ENCODE peak calls at places on chromosomes 12 and 14, in seven cellular contexts. P is activated CD4-positive, alpha-beta T cell treated with anti-CD3 and anti-CD28 coated beads, Interleukin-2, amount 10 ng/mL, durations not matched to agents 7 days and 5 days; R is hypothalamus; K is activated B cell treated with CpG ODN at 0.5 μM for 24 hours; O is T-helper 2 cell; U is posterior cingulate gyrus; F is CD4-positive, CD25-positive, alpha-beta regulatory T cell. I is an unnamed sample.

GRCh38 chr12:91852646-91853045 is 293.0 kb downstream of the BTG1 start:
- DNase-seq in P (no peak), R (no peak), K (no peak), O (no peak), U (no peak), F (no peak), I (no peak)

GRCh38 chr12:108128221-108129016 is 669 bp upstream of the WSCD2 start:
- DNase-seq in P (no peak), R (no peak), K (no peak), O (no peak), U (no peak), F (no peak), I (no peak)

GRCh38 chr12:109870648-109871047 is 9.7 kb downstream of the GLTP start:
- DNase-seq in P (no peak), R (no peak), K (no peak), O (no peak), U (no peak), F (no peak), I (no peak)

GRCh38 chr14:88995437-88996198 is 171.2 kb downstream of the TTC8 start:
- DNase-seq in P (no peak), R (no peak), K (no peak), O (no peak), U (no peak), F (no peak), I (no peak)

GRCh38 chr14:78605065-78605762 is 435.0 kb downstream of the NRXN3 start:
- DNase-seq in P (no peak), R (no peak), K (no peak), O (no peak), U (no peak), F (no peak), I (no peak)

GRCh38 chr14:28785096-28785952 is 18.7 kb downstream of the FOXG1 start:
- DNase-seq in P (no peak), R (no peak), K (no peak), O (no peak), U (peak; percentile 50), F (no peak), I (no peak)

GRCh38 chr14:22973217-22974032 is 8.9 kb downstream of the AJUBA start:
- DNase-seq in P (peak; percentile 57), R (no peak), K (no peak), O (peak; percentile 22), U (no peak), F (peak; percentile 31), I (no peak)

GRCh38 chr14:72501439-72501838 is 392.5 kb downstream of the DPF3 start:
- DNase-seq in P (no peak), R (no peak), K (no peak), O (no peak), U (no peak), F (no peak), I (no peak)

GRCh38 chr14:97477353-97477752 is 680.2 kb downstream of the VRK1 start:
- DNase-seq in P (no peak), R (no peak), K (no peak), O (no peak), U (no peak), F (no peak), I (no peak)

GRCh38 chr12:131726-132465 is 65.3 kb downstream of the IQSEC3 start:
- DNase-seq in P (no peak), R (no peak), K (no peak), O (no peak), U (no peak), F (no peak), I (no peak)

GRCh38 chr12:130336723-130337475 is 788 bp upstream of the PIWIL1 start:
- DNase-seq in P (no peak), R (no peak), K (no peak), O (no peak), U (no peak), F (no peak), I (no peak)

GRCh38 chr14:61282746-61283145 is 1.6 kb upstream of the TMEM30B start:
- DNase-seq in P (no peak), R (no peak), K (no peak), O (no peak), U (no peak), F (no peak), I (no peak)

GRCh38 chr14:103126873-103127304 is 3.6 kb downstream of the TNFAIP2 start:
- DNase-seq in P (no peak), R (no peak), K (no peak), O (no peak), U (peak; percentile 66), F (no peak), I (no peak)

GRCh38 chr14:73239463-73240241 is 2.3 kb downstream of the PAPLN start:
- DNase-seq in P (no peak), R (peak; percentile 38), K (peak; percentile 14), O (no peak), U (peak; percentile 46), F (no peak), I (no peak)

GRCh38 chr14:57692671-57693070 is 173.2 kb downstream of the SLC35F4 start:
- DNase-seq in P (no peak), R (no peak), K (no peak), O (no peak), U (no peak), F (no peak), I (no peak)

GRCh38 chr12:106107566-106107965 is 31.2 kb downstream of the NUAK1 start:
- DNase-seq in P (no peak), R (no peak), K (no peak), O (no peak), U (no peak), F (no peak), I (no peak)

GRCh38 chr12:103840399-103840880 is 594 bp downstream of the NT5DC3 start:
- DNase-seq in P (no peak), R (no peak), K (no peak), O (no peak), U (no peak), F (no peak), I (no peak)

GRCh38 chr14:44979273-44979672 is 17.3 kb downstream of the TOGARAM1 start:
- DNase-seq in P (no peak), R (no peak), K (no peak), O (no peak), U (no peak), F (no peak), I (no peak)

GRCh38 chr12:96078281-96078761 is 42.9 kb upstream of the LTA4H start:
- DNase-seq in P (no peak), R (no peak), K (no peak), O (no peak), U (no peak), F (no peak), I (no peak)

GRCh38 chr14:33357225-33358010 is 418.7 kb downstream of the NPAS3 start:
- DNase-seq in P (no peak), R (no peak), K (no peak), O (no peak), U (peak; percentile 61), F (no peak), I (no peak)

GRCh38 chr14:33836203-33836894 is 114.5 kb downstream of the EGLN3 start:
- DNase-seq in P (no peak), R (peak; percentile 16), K (no peak), O (no peak), U (peak; percentile 18), F (no peak), I (no peak)

GRCh38 chr12:5073838-5074237 is 30.2 kb downstream of the KCNA5 start:
- DNase-seq in P (no peak), R (no peak), K (no peak), O (no peak), U (no peak), F (no peak), I (no peak)

GRCh38 chr14:68630611-68631013 is 162.3 kb downstream of the ZFP36L1 start:
- DNase-seq in P (no peak), R (no peak), K (no peak), O (no peak), U (no peak), F (no peak), I (no peak)

GRCh38 chr12:66304296-66304915 is 2.1 kb downstream of the HELB start:
- DNase-seq in P (peak; percentile 13), R (no peak), K (no peak), O (no peak), U (no peak), F (no peak), I (no peak)

GRCh38 chr12:110426300-110426910 is 22.9 kb upstream of the ANAPC7 start:
- DNase-seq in P (no peak), R (no peak), K (no peak), O (no peak), U (no peak), F (no peak), I (no peak)

GRCh38 chr12:25994252-25994651 is 35.8 kb downstream of the RASSF8 start:
- DNase-seq in P (no peak), R (no peak), K (no peak), O (no peak), U (no peak), F (no peak), I (no peak)

GRCh38 chr12:123113038-123113437 is 37.9 kb downstream of the PITPNM2 start:
- DNase-seq in P (no peak), R (no peak), K (no peak), O (no peak), U (no peak), F (no peak), I (no peak)

I was measured in activated gamma-delta T cell treated with anti-CD3 and anti-CD28 coated beads, Interleukin-2, amount 50 U/mL, for 16 hours.